ENCODE peak calls at places on chromosomes 6 and 20, in four cellular contexts. J, T, E and O are unnamed samples.

GRCh38 chr6:24987439-24987838 is 51.7 kb upstream of the RIPOR2 start:
- DNase-seq in J (no peak), E (no peak), T (no peak), O (no peak)

GRCh38 chr20:539848-540247 is 3.7 kb downstream of the CSNK2A1 start:
- DNase-seq in E (no peak), T (no peak), J (peak), O (no peak)

GRCh38 chr6:97822632-97823031 is 539.6 kb upstream of the MMS22L start:
- DNase-seq in J (no peak), T (no peak), E (no peak), O (no peak)

GRCh38 chr6:158068156-158068892 is 86.7 kb downstream of the SYNJ2 start:
- DNase-seq in E (no peak), J (no peak), T (no peak), O (no peak)

GRCh38 chr6:125001684-125002083 is 39.4 kb downstream of the RNF217 start:
- DNase-seq in J (no peak), E (no peak), T (no peak), O (no peak)

GRCh38 chr6:28537509-28538140 is 11.9 kb downstream of the GPX5 start:
- DNase-seq in T (no peak), E (no peak), J (no peak), O (no peak)

GRCh38 chr6:6409397-6410030 is 89.1 kb upstream of the F13A1 start:
- DNase-seq in J (no peak), T (no peak), E (peak), O (no peak)

GRCh38 chr20:19924255-19924654 is 92.9 kb upstream of the NAA20 start:
- DNase-seq in T (no peak), J (no peak), E (no peak), O (no peak)

GRCh38 chr20:47070176-47070575 is 175.5 kb downstream of the EYA2 start:
- DNase-seq in T (no peak), J (no peak), E (no peak), O (no peak)

GRCh38 chr6:36599791-36600209 is 5.6 kb downstream of the SRSF3 start:
- DNase-seq in E (peak), T (peak), J (peak), O (no peak)

GRCh38 chr6:166629628-166630027 is 2.6 kb upstream of the RPS6KA2 start:
- DNase-seq in T (no peak), J (no peak), E (no peak), O (no peak)

GRCh38 chr6:53369876-53370515 is 21.2 kb upstream of the ELOVL5 start:
- DNase-seq in T (no peak), J (no peak), E (no peak), O (no peak)

GRCh38 chr6:18495236-18495635 is 108.1 kb downstream of the RNF144B start:
- DNase-seq in T (no peak), J (no peak), E (no peak), O (no peak)

GRCh38 chr6:139124887-139125672 is 9.8 kb upstream of the HECA start:
- DNase-seq in J (peak), T (peak), E (peak), O (no peak)

GRCh38 chr6:317068-317451 is 24.8 kb downstream of the DUSP22 start:
- DNase-seq in J (no peak), T (no peak), E (no peak), O (peak)

GRCh38 chr20:49990310-49990720 is 7.5 kb downstream of the SNAI1 start:
- DNase-seq in T (peak), J (no peak), E (no peak), O (no peak)

GRCh38 chr6:80622641-80623040 is 516.2 kb downstream of the BCKDHB start:
- DNase-seq in T (peak), J (peak), E (peak), O (peak)

GRCh38 chr20:38167851-38168760 is 3.0 kb upstream of the TGM2 start:
- DNase-seq in J (peak), T (peak), E (peak), O (peak)

GRCh38 chr6:50361641-50362331 is 312.1 kb upstream of the DEFB112 start:
- DNase-seq in T (no peak), J (no peak), E (no peak), O (no peak)

GRCh38 chr6:163707385-163708355 is 293.2 kb downstream of the QKI start:
- DNase-seq in E (no peak), J (no peak), T (no peak), O (no peak)

GRCh38 chr6:6486595-6486994 is 101.9 kb upstream of the LY86 start:
- DNase-seq in E (no peak), J (no peak), T (no peak), O (no peak)

DNA sequence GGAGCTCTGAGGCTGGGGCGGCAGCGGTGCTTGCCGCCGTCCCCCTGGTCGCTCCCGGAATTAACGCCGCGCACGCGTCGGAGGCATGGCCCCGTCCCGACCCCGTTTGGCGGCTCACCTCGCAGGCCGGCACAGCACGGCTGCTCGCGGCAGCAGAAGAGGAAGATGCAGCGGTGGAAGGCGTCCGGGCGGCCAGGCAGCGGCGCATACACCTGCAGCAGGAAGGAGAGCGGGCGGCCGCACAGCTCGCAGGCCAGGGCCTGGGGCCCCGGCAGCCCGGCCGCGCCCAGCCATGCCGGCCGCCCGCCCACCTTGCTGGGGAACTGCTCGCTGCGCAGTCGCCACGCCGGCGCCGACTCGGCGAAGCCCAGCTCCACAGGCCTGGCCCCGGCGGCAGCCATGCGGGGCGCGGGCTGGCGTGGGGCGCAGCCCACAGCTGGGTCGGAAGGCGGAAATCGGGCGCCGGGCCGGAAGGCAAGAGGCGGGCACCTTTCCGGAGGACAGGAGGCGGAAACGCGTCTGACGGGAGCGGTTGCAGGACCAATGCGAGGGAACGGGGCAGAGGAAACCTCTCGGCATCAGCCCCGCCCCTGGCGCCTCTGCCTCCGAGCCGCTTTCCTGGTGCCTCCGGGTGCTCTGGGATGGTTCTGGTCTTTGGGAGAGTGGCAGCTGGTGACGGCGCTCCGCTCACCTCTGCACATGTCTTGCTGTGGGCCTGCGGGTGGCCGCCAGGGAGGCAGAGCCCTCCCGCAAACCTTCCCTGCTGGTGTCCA is at the start of gene PDCD2:
- DNase-seq in T (peak), E (peak), J (peak), O (peak)
- TF ChIP-seq POLR2A in T (no peak), E (peak), J (peak), O (peak)

GRCh38 chr6:43013843-43014433 is at the start of the genes KLHDC3 and MEA1:
- DNase-seq in J (peak), E (peak), T (peak), O (peak)
- TF ChIP-seq POLR2A in J (peak), E (peak), T (no peak), O (no peak)

GRCh38 chr6:149922642-149923326 is at the start of gene RAET1G:
- DNase-seq in T (peak), E (peak), J (peak), O (peak)
- TF ChIP-seq POLR2A in T (no peak), E (no peak), J (peak), O (peak)

DNA sequence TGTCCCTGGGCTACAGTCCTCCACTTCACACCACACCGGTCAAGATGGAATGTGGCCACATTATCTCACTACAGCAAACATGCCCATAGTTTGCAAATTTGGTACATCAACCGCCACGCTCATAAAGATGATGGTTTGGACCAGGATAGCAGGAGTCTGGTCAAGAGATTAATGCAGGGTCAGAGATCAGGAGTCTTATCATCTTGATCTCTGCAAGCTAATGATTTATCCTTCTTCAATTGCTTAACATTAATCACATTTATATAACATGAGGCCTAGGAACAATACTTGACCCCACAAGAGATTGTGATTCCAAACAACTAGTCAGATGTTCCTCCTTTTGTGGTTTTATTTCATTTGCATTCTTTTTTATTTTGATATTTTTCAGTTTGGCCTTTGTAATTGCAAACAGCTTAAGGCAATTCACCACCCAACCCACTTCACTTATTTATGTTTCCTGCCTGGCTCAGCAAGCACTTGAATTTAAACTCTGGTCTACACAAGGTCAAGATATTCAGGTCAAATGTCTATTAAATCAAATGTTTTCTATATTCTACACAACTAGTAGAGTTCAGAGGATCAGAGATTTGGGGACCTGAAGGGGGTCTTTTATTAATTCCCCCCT is 100.3 kb downstream of the SGK1 start:
- DNase-seq in J (no peak), E (no peak), T (no peak), O (no peak)
- TF ChIP-seq POLR2A in J (no peak), E (no peak), T (no peak), O (no peak)

GRCh38 chr6:153927867-153928266 is 111.2 kb upstream of the OPRM1 start:
- DNase-seq in E (no peak), J (no peak), T (no peak), O (no peak)
- TF ChIP-seq POLR2A in E (no peak), J (no peak), T (no peak), O (no peak)

DNA sequence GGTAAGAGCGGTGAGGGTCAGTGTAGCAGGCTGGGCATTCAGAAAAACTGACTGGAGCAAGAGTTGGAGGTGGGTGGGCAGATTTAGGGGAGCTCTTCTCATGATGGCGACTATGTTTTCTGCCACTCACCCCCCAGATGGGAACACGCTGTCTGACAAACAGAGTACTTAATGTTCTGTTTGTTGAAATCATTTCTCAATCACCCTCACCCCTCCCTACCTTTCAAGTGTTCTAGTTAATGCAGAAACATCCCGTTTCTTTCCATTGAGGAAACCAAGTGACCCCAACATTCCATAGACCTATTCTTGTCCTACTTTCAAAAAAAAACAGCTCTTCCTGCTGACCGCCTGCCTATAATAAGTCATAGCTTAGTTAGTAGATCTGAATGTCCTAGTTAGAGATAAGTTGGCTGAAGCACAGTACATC is 132.5 kb upstream of the NEDD9 start:
- DNase-seq in E (no peak), J (no peak), T (no peak), O (no peak)
- TF ChIP-seq POLR2A in E (peak), J (no peak), T (no peak), O (peak)